ENCODE peak calls at places on chromosomes 6 and 20, in nine cellular contexts. One of them, this sample, is unnamed.

GRCh38 chr6:33748851-33749250 is 2.1 kb upstream of the IP6K3 start:
- DNase-seq in small intestine: no peak
- DNase-seq in ascending aorta: no peak
- DNase-seq in sigmoid colon: no peak
- DNase-seq in HAP-1: no peak
- DNase-seq in transverse colon: no peak
- DNase-seq in CD8-positive, alpha-beta T cell: no peak
- DNase-seq in adrenal gland: no peak
- DNase-seq in psoas muscle: peak; percentile 79
- DNase-seq in this sample: no peak

GRCh38 chr6:15474196-15474595 is 188.6 kb downstream of the DTNBP1 start:
- DNase-seq in ascending aorta: no peak
- DNase-seq in HAP-1: no peak
- DNase-seq in transverse colon: no peak
- DNase-seq in sigmoid colon: no peak
- DNase-seq in small intestine: no peak
- DNase-seq in psoas muscle: no peak
- DNase-seq in CD8-positive, alpha-beta T cell: no peak
- DNase-seq in adrenal gland: no peak
- DNase-seq in this sample: no peak

GRCh38 chr20:32731882-32732266 is 11.4 kb downstream of the COMMD7 start:
- DNase-seq in small intestine: no peak
- DNase-seq in adrenal gland: peak; percentile 43
- DNase-seq in psoas muscle: no peak
- DNase-seq in transverse colon: no peak
- DNase-seq in CD8-positive, alpha-beta T cell: no peak
- DNase-seq in HAP-1: no peak
- DNase-seq in sigmoid colon: no peak
- DNase-seq in ascending aorta: no peak
- DNase-seq in this sample: no peak

GRCh38 chr6:53930330-53930729 is 135.5 kb downstream of the LRRC1 start:
- DNase-seq in transverse colon: no peak
- DNase-seq in HAP-1: no peak
- DNase-seq in CD8-positive, alpha-beta T cell: no peak
- DNase-seq in adrenal gland: no peak
- DNase-seq in sigmoid colon: no peak
- DNase-seq in ascending aorta: no peak
- DNase-seq in psoas muscle: no peak
- DNase-seq in small intestine: no peak
- DNase-seq in this sample: no peak

GRCh38 chr6:71310261-71310660 is 21.6 kb downstream of the OGFRL1 start:
- DNase-seq in transverse colon: no peak
- DNase-seq in psoas muscle: no peak
- DNase-seq in HAP-1: no peak
- DNase-seq in adrenal gland: no peak
- DNase-seq in small intestine: no peak
- DNase-seq in sigmoid colon: no peak
- DNase-seq in ascending aorta: no peak
- DNase-seq in CD8-positive, alpha-beta T cell: no peak
- DNase-seq in this sample: no peak

GRCh38 chr20:51481311-51481997 is 61.1 kb downstream of the NFATC2 start:
- DNase-seq in adrenal gland: no peak
- DNase-seq in psoas muscle: no peak
- DNase-seq in small intestine: no peak
- DNase-seq in CD8-positive, alpha-beta T cell: no peak
- DNase-seq in HAP-1: no peak
- DNase-seq in sigmoid colon: no peak
- DNase-seq in transverse colon: no peak
- DNase-seq in ascending aorta: no peak
- DNase-seq in this sample: no peak

GRCh38 chr6:145490068-145490467 is 245.3 kb downstream of the EPM2A start:
- DNase-seq in transverse colon: no peak
- DNase-seq in adrenal gland: no peak
- DNase-seq in sigmoid colon: no peak
- DNase-seq in ascending aorta: no peak
- DNase-seq in HAP-1: no peak
- DNase-seq in CD8-positive, alpha-beta T cell: no peak
- DNase-seq in psoas muscle: no peak
- DNase-seq in small intestine: no peak
- DNase-seq in this sample: no peak

GRCh38 chr6:139962663-139963314 is 588.3 kb upstream of the CITED2 start:
- DNase-seq in adrenal gland: peak; percentile 69
- DNase-seq in transverse colon: no peak
- DNase-seq in CD8-positive, alpha-beta T cell: no peak
- DNase-seq in psoas muscle: no peak
- DNase-seq in sigmoid colon: no peak
- DNase-seq in ascending aorta: no peak
- DNase-seq in small intestine: no peak
- DNase-seq in HAP-1: no peak
- DNase-seq in this sample: no peak

GRCh38 chr6:33075208-33075567 is 602 bp upstream of the HLA-DPB1 start:
- DNase-seq in sigmoid colon: no peak
- DNase-seq in adrenal gland: no peak
- DNase-seq in psoas muscle: no peak
- DNase-seq in CD8-positive, alpha-beta T cell: no peak
- DNase-seq in transverse colon: no peak
- DNase-seq in HAP-1: no peak
- DNase-seq in ascending aorta: no peak
- DNase-seq in small intestine: no peak
- DNase-seq in this sample: no peak

GRCh38 chr6:169441292-169441691 is 187.6 kb upstream of the THBS2 start:
- DNase-seq in HAP-1: no peak
- DNase-seq in transverse colon: no peak
- DNase-seq in psoas muscle: no peak
- DNase-seq in adrenal gland: no peak
- DNase-seq in small intestine: no peak
- DNase-seq in CD8-positive, alpha-beta T cell: no peak
- DNase-seq in ascending aorta: no peak
- DNase-seq in sigmoid colon: no peak
- DNase-seq in this sample: no peak

GRCh38 chr6:116884530-116884929 is 7.5 kb downstream of the RFX6 start:
- DNase-seq in ascending aorta: no peak
- DNase-seq in psoas muscle: no peak
- DNase-seq in sigmoid colon: no peak
- DNase-seq in small intestine: no peak
- DNase-seq in transverse colon: no peak
- DNase-seq in HAP-1: no peak
- DNase-seq in adrenal gland: no peak
- DNase-seq in CD8-positive, alpha-beta T cell: no peak
- DNase-seq in this sample: no peak

GRCh38 chr6:73954843-73955242 is 258.8 kb downstream of the CD109 start:
- DNase-seq in transverse colon: no peak
- DNase-seq in psoas muscle: no peak
- DNase-seq in sigmoid colon: no peak
- DNase-seq in small intestine: no peak
- DNase-seq in adrenal gland: no peak
- DNase-seq in HAP-1: no peak
- DNase-seq in ascending aorta: no peak
- DNase-seq in CD8-positive, alpha-beta T cell: no peak
- DNase-seq in this sample: no peak

GRCh38 chr6:106749611-106750010 is 120.2 kb downstream of the QRSL1 start:
- DNase-seq in adrenal gland: no peak
- DNase-seq in sigmoid colon: no peak
- DNase-seq in HAP-1: no peak
- DNase-seq in ascending aorta: no peak
- DNase-seq in transverse colon: no peak
- DNase-seq in psoas muscle: no peak
- DNase-seq in small intestine: no peak
- DNase-seq in CD8-positive, alpha-beta T cell: no peak
- DNase-seq in this sample: no peak
- H3K4me3 ChIP-seq in adrenal gland: no peak overlapping the region
- H3K4me3 ChIP-seq in sigmoid colon: no peak overlapping the region
- H3K4me3 ChIP-seq in HAP-1: no peak overlapping the region
- H3K4me3 ChIP-seq in ascending aorta: no peak overlapping the region
- H3K4me3 ChIP-seq in transverse colon: no peak overlapping the region
- H3K4me3 ChIP-seq in psoas muscle: no peak overlapping the region
- H3K4me3 ChIP-seq in small intestine: no peak overlapping the region
- H3K4me3 ChIP-seq in CD8-positive, alpha-beta T cell: no peak overlapping the region
- H3K4me3 ChIP-seq in this sample: no peak overlapping the region

GRCh38 chr6:2534406-2535139 is 216.1 kb downstream of the MYLK4 start:
- DNase-seq in adrenal gland: no peak
- DNase-seq in small intestine: no peak
- DNase-seq in ascending aorta: no peak
- DNase-seq in CD8-positive, alpha-beta T cell: no peak
- DNase-seq in HAP-1: no peak
- DNase-seq in sigmoid colon: no peak
- DNase-seq in transverse colon: no peak
- DNase-seq in psoas muscle: no peak
- DNase-seq in this sample: no peak

GRCh38 chr6:2535492-2535891 is 215.2 kb downstream of the MYLK4 start:
- DNase-seq in ascending aorta: no peak
- DNase-seq in adrenal gland: no peak
- DNase-seq in transverse colon: no peak
- DNase-seq in CD8-positive, alpha-beta T cell: no peak
- DNase-seq in HAP-1: no peak
- DNase-seq in sigmoid colon: no peak
- DNase-seq in psoas muscle: no peak
- DNase-seq in small intestine: no peak
- DNase-seq in this sample: no peak

GRCh38 chr6:2531426-2532208 is 219.1 kb downstream of the MYLK4 start:
- DNase-seq in psoas muscle: no peak
- DNase-seq in transverse colon: no peak
- DNase-seq in CD8-positive, alpha-beta T cell: no peak
- DNase-seq in ascending aorta: no peak
- DNase-seq in small intestine: no peak
- DNase-seq in sigmoid colon: no peak
- DNase-seq in adrenal gland: no peak
- DNase-seq in HAP-1: no peak
- DNase-seq in this sample: no peak

GRCh38 chr6:2542101-2542857 is 208.4 kb downstream of the MYLK4 start:
- DNase-seq in sigmoid colon: no peak
- DNase-seq in adrenal gland: no peak
- DNase-seq in ascending aorta: no peak
- DNase-seq in CD8-positive, alpha-beta T cell: no peak
- DNase-seq in HAP-1: no peak
- DNase-seq in small intestine: no peak
- DNase-seq in transverse colon: no peak
- DNase-seq in psoas muscle: no peak
- DNase-seq in this sample: no peak

DNA sequence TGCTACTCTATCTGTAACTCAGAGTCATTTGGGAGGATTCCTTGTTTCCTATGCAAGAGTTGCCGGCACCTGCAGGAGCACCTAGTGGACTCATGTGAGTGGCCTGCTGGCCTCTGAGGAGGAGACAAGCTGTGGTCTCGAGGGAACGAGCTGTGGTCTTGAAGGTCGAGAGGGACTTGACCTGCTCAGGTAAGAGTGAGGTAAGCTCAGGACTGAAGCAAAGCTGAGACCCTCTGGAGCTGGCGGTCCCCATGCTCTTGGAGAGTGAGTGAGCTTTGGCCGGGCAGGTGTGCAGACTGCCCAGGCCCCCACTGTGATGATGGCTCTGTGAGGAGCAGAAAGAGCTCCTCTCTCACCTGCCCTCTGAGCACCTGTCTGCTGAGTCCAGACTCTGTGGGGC is 214.3 kb downstream of the MYLK4 start:
- DNase-seq in sigmoid colon: no peak
- DNase-seq in adrenal gland: no peak
- DNase-seq in HAP-1: no peak
- DNase-seq in CD8-positive, alpha-beta T cell: no peak
- DNase-seq in transverse colon: no peak
- DNase-seq in ascending aorta: no peak
- DNase-seq in small intestine: no peak
- DNase-seq in psoas muscle: no peak
- DNase-seq in this sample: no peak
- H3K27me3 ChIP-seq in sigmoid colon: no peaks in the 10 kb centered on the region
- H3K27me3 ChIP-seq in adrenal gland: no peaks in the 10 kb centered on the region
- H3K27me3 ChIP-seq in HAP-1: peaks cover 5% of the 10 kb centered on the region
- H3K27me3 ChIP-seq in CD8-positive, alpha-beta T cell: no peaks in the 10 kb centered on the region
- H3K27me3 ChIP-seq in transverse colon: peaks cover 7% of the 10 kb centered on the region
- H3K27me3 ChIP-seq in ascending aorta: no peaks in the 10 kb centered on the region
- H3K27me3 ChIP-seq in small intestine: no peaks in the 10 kb centered on the region
- H3K27me3 ChIP-seq in psoas muscle: peaks cover 3% of the 10 kb centered on the region
- H3K27me3 ChIP-seq in this sample: no peaks in the 10 kb centered on the region

GRCh38 chr6:159983641-159984080 is 14.8 kb downstream of the IGF2R start:
- DNase-seq in ascending aorta: no peak
- DNase-seq in HAP-1: no peak
- DNase-seq in CD8-positive, alpha-beta T cell: no peak
- DNase-seq in adrenal gland: peak; percentile 43
- DNase-seq in transverse colon: no peak
- DNase-seq in small intestine: no peak
- DNase-seq in psoas muscle: no peak
- DNase-seq in sigmoid colon: no peak
- DNase-seq in this sample: no peak
- H3K4me1 ChIP-seq in ascending aorta: peaks cover 21% of the 10 kb centered on the region
- H3K4me1 ChIP-seq in HAP-1: peaks cover 12% of the 10 kb centered on the region
- H3K4me1 ChIP-seq in CD8-positive, alpha-beta T cell: peaks cover 66% of the 10 kb centered on the region
- H3K4me1 ChIP-seq in adrenal gland: peaks cover 47% of the 10 kb centered on the region
- H3K4me1 ChIP-seq in transverse colon: peaks cover 31% of the 10 kb centered on the region
- H3K4me1 ChIP-seq in small intestine: peaks cover 3% of the 10 kb centered on the region
- H3K4me1 ChIP-seq in psoas muscle: peaks cover 90% of the 10 kb centered on the region
- H3K4me1 ChIP-seq in sigmoid colon: peaks cover 47% of the 10 kb centered on the region
- H3K4me1 ChIP-seq in this sample: peaks cover 13% of the 10 kb centered on the region

GRCh38 chr6:135182993-135183531 is 2.0 kb downstream of the MYB start:
- DNase-seq in transverse colon: peak; percentile 87
- DNase-seq in sigmoid colon: no peak
- DNase-seq in CD8-positive, alpha-beta T cell: peak; percentile 21
- DNase-seq in ascending aorta: no peak
- DNase-seq in small intestine: peak; percentile 84
- DNase-seq in psoas muscle: no peak
- DNase-seq in HAP-1: peak; percentile 63
- DNase-seq in adrenal gland: no peak
- DNase-seq in this sample: no peak

GRCh38 chr6:135180458-135181332 is at the start of gene MYB:
- DNase-seq in ascending aorta: no peak
- DNase-seq in HAP-1: peak; percentile 89
- DNase-seq in sigmoid colon: no peak
- DNase-seq in transverse colon: peak; percentile 82
- DNase-seq in small intestine: peak; percentile 77
- DNase-seq in adrenal gland: peak; percentile 42
- DNase-seq in psoas muscle: peak; percentile 40
- DNase-seq in CD8-positive, alpha-beta T cell: peak; percentile 43
- DNase-seq in this sample: no peak

GRCh38 chr6:135182120-135182992 is 1.2 kb downstream of the MYB start:
- DNase-seq in HAP-1: peak; percentile 63
- DNase-seq in small intestine: peak; percentile 67
- DNase-seq in adrenal gland: no peak
- DNase-seq in psoas muscle: peak; percentile 18
- DNase-seq in sigmoid colon: no peak
- DNase-seq in transverse colon: peak; percentile 47
- DNase-seq in ascending aorta: no peak
- DNase-seq in CD8-positive, alpha-beta T cell: peak; percentile 3
- DNase-seq in this sample: no peak

GRCh38 chr6:135181333-135182119 is 418 bp downstream of the MYB start:
- DNase-seq in HAP-1: peak; percentile 51
- DNase-seq in psoas muscle: no peak
- DNase-seq in CD8-positive, alpha-beta T cell: no peak
- DNase-seq in sigmoid colon: no peak
- DNase-seq in small intestine: peak; percentile 36
- DNase-seq in adrenal gland: no peak
- DNase-seq in ascending aorta: no peak
- DNase-seq in transverse colon: peak; percentile 14
- DNase-seq in this sample: no peak

DNA sequence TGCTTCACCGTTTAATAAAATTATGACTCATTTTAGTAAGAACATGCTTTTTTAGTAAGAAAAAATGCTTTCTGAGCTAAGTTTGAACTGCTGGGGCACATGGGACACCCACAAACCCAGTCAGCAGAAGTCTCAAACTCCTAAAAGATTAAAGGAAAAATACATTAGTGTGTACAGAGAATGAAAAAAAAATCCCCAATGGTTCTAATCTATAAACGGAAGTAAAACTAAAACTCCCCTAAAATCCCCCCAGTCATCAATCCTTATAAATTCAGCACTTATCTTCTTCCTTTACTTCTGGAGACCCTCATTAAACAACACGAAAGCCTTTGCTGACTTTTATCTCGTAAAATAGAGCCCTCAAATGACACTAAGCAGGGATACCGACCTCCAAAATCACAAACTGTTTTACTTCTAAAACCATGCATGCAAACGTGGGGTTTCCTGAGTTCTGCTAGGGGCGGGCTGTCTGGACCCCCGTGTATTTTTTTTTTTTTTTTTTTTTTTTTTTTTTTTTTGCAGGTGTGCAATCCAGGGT is 1.1 kb upstream of the MYB start:
- DNase-seq in ascending aorta: no peak
- DNase-seq in small intestine: no peak
- DNase-seq in CD8-positive, alpha-beta T cell: no peak
- DNase-seq in HAP-1: no peak
- DNase-seq in adrenal gland: no peak
- DNase-seq in psoas muscle: no peak
- DNase-seq in transverse colon: no peak
- DNase-seq in sigmoid colon: no peak
- DNase-seq in this sample: no peak
- H3K4me3 ChIP-seq in ascending aorta: peak overlapping the region; percentile 68
- H3K4me3 ChIP-seq in small intestine: no peak overlapping the region
- H3K4me3 ChIP-seq in CD8-positive, alpha-beta T cell: peak overlapping the region; percentile 40
- H3K4me3 ChIP-seq in HAP-1: no peak overlapping the region
- H3K4me3 ChIP-seq in adrenal gland: no peak overlapping the region
- H3K4me3 ChIP-seq in psoas muscle: peak overlapping the region; percentile 75
- H3K4me3 ChIP-seq in transverse colon: peak overlapping the region; percentile 37
- H3K4me3 ChIP-seq in sigmoid colon: peak overlapping the region; percentile 54
- H3K4me3 ChIP-seq in this sample: peak overlapping the region; percentile 24

This sample was measured in iPS DF 6.9.